ENCODE peak calls at places on chromosomes 7 and 10, in ten cellular contexts. One of them, this sample, is unnamed.

GRCh38 chr7:41046221-41046761 is 656.6 kb downstream of the INHBA start:
- DNase-seq in B cell: no peak
- DNase-seq in BJ: peak; percentile 24
- DNase-seq in upper lobe of right lung: no peak
- DNase-seq in endodermal cell: no peak
- DNase-seq in AG04450: no peak
- DNase-seq in body of pancreas: no peak
- DNase-seq in A549: no peak
- DNase-seq in GM23338: no peak
- DNase-seq in pancreas: no peak
- DNase-seq in this sample: peak; percentile 55

GRCh38 chr7:1854521-1855395 is 184.7 kb downstream of the ELFN1 start:
- DNase-seq in B cell: no peak
- DNase-seq in BJ: no peak
- DNase-seq in upper lobe of right lung: peak; percentile 59
- DNase-seq in endodermal cell: peak; percentile 38
- DNase-seq in AG04450: no peak
- DNase-seq in body of pancreas: peak; percentile 3
- DNase-seq in A549: no peak
- DNase-seq in GM23338: no peak
- DNase-seq in pancreas: peak; percentile 74
- DNase-seq in this sample: peak; percentile 8

GRCh38 chr10:11719496-11719895 is 22.7 kb upstream of the ECHDC3 start:
- DNase-seq in B cell: no peak
- DNase-seq in BJ: no peak
- DNase-seq in upper lobe of right lung: no peak
- DNase-seq in endodermal cell: no peak
- DNase-seq in AG04450: no peak
- DNase-seq in body of pancreas: no peak
- DNase-seq in A549: no peak
- DNase-seq in GM23338: no peak
- DNase-seq in pancreas: no peak
- DNase-seq in this sample: no peak

GRCh38 chr7:111510062-111510461 is 52.2 kb downstream of the IMMP2L start:
- DNase-seq in B cell: no peak
- DNase-seq in BJ: no peak
- DNase-seq in upper lobe of right lung: no peak
- DNase-seq in endodermal cell: no peak
- DNase-seq in AG04450: no peak
- DNase-seq in body of pancreas: no peak
- DNase-seq in A549: no peak
- DNase-seq in GM23338: no peak
- DNase-seq in pancreas: no peak
- DNase-seq in this sample: no peak

GRCh38 chr7:18866359-18867036 is 250.9 kb downstream of the TWIST1 start:
- DNase-seq in B cell: no peak
- DNase-seq in BJ: peak; percentile 99
- DNase-seq in upper lobe of right lung: no peak
- DNase-seq in endodermal cell: no peak
- DNase-seq in AG04450: peak; percentile 98
- DNase-seq in body of pancreas: peak; percentile 42
- DNase-seq in A549: peak; percentile 4
- DNase-seq in GM23338: no peak
- DNase-seq in pancreas: no peak
- DNase-seq in this sample: no peak

GRCh38 chr7:2510909-2511768 is 8.4 kb upstream of the LFNG start:
- DNase-seq in B cell: peak; percentile 93
- DNase-seq in BJ: no peak
- DNase-seq in upper lobe of right lung: no peak
- DNase-seq in endodermal cell: peak; percentile 71
- DNase-seq in AG04450: no peak
- DNase-seq in body of pancreas: peak; percentile 53
- DNase-seq in A549: no peak
- DNase-seq in GM23338: no peak
- DNase-seq in pancreas: no peak
- DNase-seq in this sample: no peak

GRCh38 chr7:94632338-94633024 is 23.5 kb downstream of the SGCE start:
- DNase-seq in B cell: no peak
- DNase-seq in BJ: peak; percentile 38
- DNase-seq in upper lobe of right lung: no peak
- DNase-seq in endodermal cell: no peak
- DNase-seq in AG04450: no peak
- DNase-seq in body of pancreas: no peak
- DNase-seq in A549: no peak
- DNase-seq in GM23338: peak; percentile 7
- DNase-seq in pancreas: no peak
- DNase-seq in this sample: no peak

GRCh38 chr7:155338632-155339320 is 41.1 kb downstream of the INSIG1 start:
- DNase-seq in B cell: no peak
- DNase-seq in BJ: no peak
- DNase-seq in upper lobe of right lung: no peak
- DNase-seq in endodermal cell: peak; percentile 33
- DNase-seq in AG04450: no peak
- DNase-seq in body of pancreas: peak; percentile 29
- DNase-seq in A549: no peak
- DNase-seq in GM23338: no peak
- DNase-seq in pancreas: no peak
- DNase-seq in this sample: no peak

GRCh38 chr10:29443745-29444523 is 155.1 kb downstream of the LYZL1 start:
- DNase-seq in B cell: no peak
- DNase-seq in BJ: no peak
- DNase-seq in upper lobe of right lung: no peak
- DNase-seq in endodermal cell: no peak
- DNase-seq in AG04450: no peak
- DNase-seq in body of pancreas: no peak
- DNase-seq in A549: no peak
- DNase-seq in GM23338: no peak
- DNase-seq in pancreas: no peak
- DNase-seq in this sample: no peak

GRCh38 chr7:11950281-11950680 is 118.3 kb upstream of the THSD7A start:
- DNase-seq in B cell: no peak
- DNase-seq in BJ: no peak
- DNase-seq in upper lobe of right lung: peak; percentile 42
- DNase-seq in endodermal cell: no peak
- DNase-seq in AG04450: no peak
- DNase-seq in body of pancreas: no peak
- DNase-seq in A549: no peak
- DNase-seq in GM23338: no peak
- DNase-seq in pancreas: peak; percentile 53
- DNase-seq in this sample: no peak

GRCh38 chr10:68897336-68897741 is 3.8 kb upstream of the DDX50 start:
- DNase-seq in B cell: peak; percentile 31
- DNase-seq in BJ: no peak
- DNase-seq in upper lobe of right lung: no peak
- DNase-seq in endodermal cell: peak; percentile 84
- DNase-seq in AG04450: peak; percentile 38
- DNase-seq in body of pancreas: peak; percentile 61
- DNase-seq in A549: peak; percentile 49
- DNase-seq in GM23338: peak; percentile 83
- DNase-seq in pancreas: no peak
- DNase-seq in this sample: peak; percentile 55

GRCh38 chr7:21898265-21898930 is 47.3 kb downstream of the CDCA7L start:
- DNase-seq in B cell: peak; percentile 67
- DNase-seq in BJ: no peak
- DNase-seq in upper lobe of right lung: no peak
- DNase-seq in endodermal cell: no peak
- DNase-seq in AG04450: no peak
- DNase-seq in body of pancreas: no peak
- DNase-seq in A549: no peak
- DNase-seq in GM23338: no peak
- DNase-seq in pancreas: no peak
- DNase-seq in this sample: no peak

GRCh38 chr10:61097026-61097425 is 153.0 kb upstream of the RHOBTB1 start:
- DNase-seq in B cell: no peak
- DNase-seq in BJ: no peak
- DNase-seq in upper lobe of right lung: no peak
- DNase-seq in endodermal cell: no peak
- DNase-seq in AG04450: no peak
- DNase-seq in body of pancreas: no peak
- DNase-seq in A549: no peak
- DNase-seq in GM23338: no peak
- DNase-seq in pancreas: no peak
- DNase-seq in this sample: no peak

DNA sequence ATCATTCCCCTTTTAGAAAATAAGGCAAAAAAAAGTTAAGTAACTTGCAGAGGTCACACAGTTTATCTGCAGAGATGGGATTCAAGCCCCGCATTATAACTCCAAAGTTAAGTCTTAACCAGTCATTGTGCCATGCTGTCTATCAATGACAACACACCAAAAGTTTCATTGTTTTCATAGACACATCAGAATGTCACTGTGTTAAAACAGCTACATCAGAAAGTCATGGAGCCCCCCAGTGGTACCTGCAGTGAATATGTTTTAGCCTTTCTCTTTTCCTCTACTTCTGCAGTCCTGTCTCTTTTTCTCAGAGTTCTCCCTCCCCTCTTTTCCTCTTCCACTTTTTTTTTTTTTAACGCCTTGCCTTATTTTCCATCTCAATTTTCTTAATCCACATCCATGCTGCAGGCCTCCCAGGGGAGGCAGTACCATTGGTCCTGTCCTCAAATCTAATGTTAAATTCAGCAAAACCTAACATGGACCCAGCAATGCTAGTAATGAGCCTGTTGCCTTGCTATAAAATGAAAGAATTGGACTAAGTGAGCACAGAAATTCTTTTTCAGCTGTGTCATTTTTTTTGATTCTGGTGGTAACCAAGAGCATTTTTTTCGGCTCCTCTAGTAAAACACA is 3.8 kb upstream of the NRCAM start:
- DNase-seq in B cell: peak; percentile 35
- DNase-seq in BJ: no peak
- DNase-seq in upper lobe of right lung: no peak
- DNase-seq in endodermal cell: no peak
- DNase-seq in AG04450: no peak
- DNase-seq in body of pancreas: peak; percentile 55
- DNase-seq in A549: peak; percentile 55
- DNase-seq in GM23338: peak; percentile 70
- DNase-seq in pancreas: no peak
- DNase-seq in this sample: no peak
- TF ChIP-seq CTCF in B cell: peak; percentile 71
- TF ChIP-seq CTCF in BJ: peak; percentile 53
- TF ChIP-seq CTCF in upper lobe of right lung: peak; percentile 44
- TF ChIP-seq CTCF in endodermal cell: peak; percentile 76
- TF ChIP-seq CTCF in AG04450: peak; percentile 59
- TF ChIP-seq CTCF in body of pancreas: peak; percentile 39
- TF ChIP-seq CTCF in A549: peak; percentile 83
- TF ChIP-seq CTCF in GM23338: peak; percentile 75
- TF ChIP-seq CTCF in pancreas: peak; percentile 28
- TF ChIP-seq CTCF in this sample: peak; percentile 17

GRCh38 chr10:124296121-124296812 is 122.5 kb downstream of the OAT start:
- DNase-seq in B cell: no peak
- DNase-seq in BJ: peak; percentile 61
- DNase-seq in upper lobe of right lung: no peak
- DNase-seq in endodermal cell: peak; percentile 71
- DNase-seq in AG04450: no peak
- DNase-seq in body of pancreas: no peak
- DNase-seq in A549: no peak
- DNase-seq in GM23338: peak; percentile 46
- DNase-seq in pancreas: no peak
- DNase-seq in this sample: no peak

GRCh38 chr10:124294811-124295770 is 123.6 kb downstream of the OAT start:
- DNase-seq in B cell: no peak
- DNase-seq in BJ: no peak
- DNase-seq in upper lobe of right lung: peak; percentile 45
- DNase-seq in endodermal cell: no peak
- DNase-seq in AG04450: no peak
- DNase-seq in body of pancreas: no peak
- DNase-seq in A549: no peak
- DNase-seq in GM23338: no peak
- DNase-seq in pancreas: no peak
- DNase-seq in this sample: no peak

GRCh38 chr10:124299726-124300125 is 119.0 kb downstream of the OAT start:
- DNase-seq in B cell: no peak
- DNase-seq in BJ: no peak
- DNase-seq in upper lobe of right lung: peak; percentile 31
- DNase-seq in endodermal cell: peak; percentile 3
- DNase-seq in AG04450: no peak
- DNase-seq in body of pancreas: no peak
- DNase-seq in A549: no peak
- DNase-seq in GM23338: no peak
- DNase-seq in pancreas: no peak
- DNase-seq in this sample: no peak

GRCh38 chr10:124298891-124299290 is 119.8 kb downstream of the OAT start:
- DNase-seq in B cell: no peak
- DNase-seq in BJ: no peak
- DNase-seq in upper lobe of right lung: peak; percentile 48
- DNase-seq in endodermal cell: peak; percentile 10
- DNase-seq in AG04450: no peak
- DNase-seq in body of pancreas: no peak
- DNase-seq in A549: no peak
- DNase-seq in GM23338: no peak
- DNase-seq in pancreas: no peak
- DNase-seq in this sample: no peak

GRCh38 chr10:124296813-124297788 is 121.6 kb downstream of the OAT start:
- DNase-seq in B cell: no peak
- DNase-seq in BJ: no peak
- DNase-seq in upper lobe of right lung: peak; percentile 41
- DNase-seq in endodermal cell: no peak
- DNase-seq in AG04450: no peak
- DNase-seq in body of pancreas: no peak
- DNase-seq in A549: no peak
- DNase-seq in GM23338: no peak
- DNase-seq in pancreas: no peak
- DNase-seq in this sample: no peak
- TF ChIP-seq CTCF in B cell: no peak
- TF ChIP-seq CTCF in BJ: no peak
- TF ChIP-seq CTCF in upper lobe of right lung: no peak
- TF ChIP-seq CTCF in endodermal cell: no peak
- TF ChIP-seq CTCF in AG04450: no peak
- TF ChIP-seq CTCF in body of pancreas: no peak
- TF ChIP-seq CTCF in A549: no peak
- TF ChIP-seq CTCF in GM23338: no peak
- TF ChIP-seq CTCF in pancreas: no peak
- TF ChIP-seq CTCF in this sample: no peak

GRCh38 chr10:119178371-119179119 is at the start of gene PRDX3:
- DNase-seq in B cell: peak; percentile 92
- DNase-seq in BJ: peak; percentile 46
- DNase-seq in upper lobe of right lung: peak; percentile 97
- DNase-seq in endodermal cell: peak; percentile 97
- DNase-seq in AG04450: no peak
- DNase-seq in body of pancreas: peak; percentile 96
- DNase-seq in A549: peak; percentile 79
- DNase-seq in GM23338: peak; percentile 97
- DNase-seq in pancreas: peak; percentile 97
- DNase-seq in this sample: peak; percentile 93
- TF ChIP-seq CTCF in B cell: peak; percentile 29
- TF ChIP-seq CTCF in BJ: peak; percentile 29
- TF ChIP-seq CTCF in upper lobe of right lung: peak; percentile 16
- TF ChIP-seq CTCF in endodermal cell: peak; percentile 21
- TF ChIP-seq CTCF in AG04450: no peak
- TF ChIP-seq CTCF in body of pancreas: peak; percentile 14
- TF ChIP-seq CTCF in A549: no peak
- TF ChIP-seq CTCF in GM23338: no peak
- TF ChIP-seq CTCF in pancreas: no peak
- TF ChIP-seq CTCF in this sample: peak; percentile 21

DNA sequence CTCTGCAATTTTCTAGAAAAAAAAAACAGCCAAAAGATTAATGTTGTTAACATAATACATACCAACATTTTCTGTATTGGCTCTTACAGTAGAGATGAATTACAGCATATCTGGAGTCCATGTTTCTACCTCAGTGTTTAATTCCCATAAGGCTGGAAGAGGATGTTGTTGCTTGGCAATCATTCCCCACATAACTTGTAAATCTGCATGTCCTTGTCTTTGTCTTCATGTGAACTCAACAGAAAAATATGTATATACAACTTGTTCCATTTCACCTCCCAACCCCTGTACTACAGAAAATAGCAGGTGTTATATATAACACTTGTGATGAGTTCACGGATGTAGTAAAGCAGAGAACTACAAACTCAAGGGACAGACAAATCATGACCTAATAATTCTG is 160.9 kb upstream of the SEMA3C start:
- DNase-seq in B cell: no peak
- DNase-seq in BJ: no peak
- DNase-seq in upper lobe of right lung: no peak
- DNase-seq in endodermal cell: no peak
- DNase-seq in AG04450: no peak
- DNase-seq in body of pancreas: no peak
- DNase-seq in A549: no peak
- DNase-seq in GM23338: no peak
- DNase-seq in pancreas: no peak
- DNase-seq in this sample: no peak
- TF ChIP-seq CTCF in B cell: no peak
- TF ChIP-seq CTCF in BJ: no peak
- TF ChIP-seq CTCF in upper lobe of right lung: no peak
- TF ChIP-seq CTCF in endodermal cell: no peak
- TF ChIP-seq CTCF in AG04450: no peak
- TF ChIP-seq CTCF in body of pancreas: no peak
- TF ChIP-seq CTCF in A549: no peak
- TF ChIP-seq CTCF in GM23338: no peak
- TF ChIP-seq CTCF in pancreas: no peak
- TF ChIP-seq CTCF in this sample: no peak

This sample was measured in heart right ventricle.